ENCODE peak calls at places on chromosomes 12 and 14, in five cellular contexts. Z is AG04450; K is transverse colon; Y is CD4-positive, alpha-beta T cell; E is HepG2. Q is an unnamed sample.

GRCh38 chr14:85300119-85300518 is 229.8 kb upstream of the FLRT2 start:
- DNase-seq in Z (no peak), K (no peak), Y (no peak), E (no peak), Q (no peak)

GRCh38 chr12:93387780-93388179 is 10.1 kb downstream of the NUDT4 start:
- DNase-seq in Z (no peak), K (no peak), Y (no peak), E (no peak), Q (no peak)

GRCh38 chr14:59224341-59224740 is 35.9 kb downstream of the DAAM1 start:
- DNase-seq in Z (no peak), K (no peak), Y (no peak), E (no peak), Q (no peak)

GRCh38 chr12:132426349-132427176 is 63.4 kb upstream of the FBRSL1 start:
- DNase-seq in Z (no peak), K (no peak), Y (no peak), E (peak), Q (no peak)

GRCh38 chr14:95564060-95564459 is 29.2 kb downstream of the GLRX5 start:
- DNase-seq in Z (no peak), K (no peak), Y (no peak), E (no peak), Q (no peak)

GRCh38 chr14:98444077-98444476 is 827.9 kb downstream of the BCL11B start:
- DNase-seq in Z (no peak), K (no peak), Y (peak), E (no peak), Q (no peak)

GRCh38 chr14:75247286-75247922 is 31.2 kb upstream of the FOS start:
- DNase-seq in Z (no peak), K (peak), Y (peak), E (peak), Q (no peak)

GRCh38 chr12:102883204-102883799 is 33.7 kb downstream of the PAH start:
- DNase-seq in Z (no peak), K (peak), Y (peak), E (peak), Q (peak)

GRCh38 chr12:179131-179884 is 34.6 kb downstream of the SLC6A12 start:
- DNase-seq in Z (no peak), K (no peak), Y (no peak), E (no peak), Q (no peak)

GRCh38 chr12:109822416-109822815 is 10.8 kb downstream of the TRPV4 start:
- DNase-seq in Z (no peak), K (no peak), Y (no peak), E (no peak), Q (no peak)

GRCh38 chr14:59331217-59331616 is 134.0 kb downstream of the GPR135 start:
- DNase-seq in Z (no peak), K (no peak), Y (no peak), E (no peak), Q (no peak)

GRCh38 chr12:125381373-125381772 is 316.1 kb downstream of the AACS start:
- DNase-seq in Z (no peak), K (no peak), Y (no peak), E (no peak), Q (no peak)

GRCh38 chr14:33879684-33880286 is 71.1 kb downstream of the EGLN3 start:
- DNase-seq in Z (no peak), K (no peak), Y (no peak), E (no peak), Q (no peak)

GRCh38 chr12:114967187-114967586 is 283.2 kb upstream of the TBX3 start:
- DNase-seq in Z (no peak), K (no peak), Y (no peak), E (no peak), Q (no peak)

GRCh38 chr12:80593766-80594165 is 113.7 kb upstream of the MYF6 start:
- DNase-seq in Z (peak), K (no peak), Y (no peak), E (no peak), Q (no peak)

GRCh38 chr14:106276326-106277267 is 750.2 kb downstream of the TMEM121 start:
- DNase-seq in Z (no peak), K (no peak), Y (no peak), E (no peak), Q (no peak)

GRCh38 chr12:93757792-93758694 is 80.9 kb downstream of the CRADD start:
- DNase-seq in Z (no peak), K (no peak), Y (no peak), E (no peak), Q (no peak)

GRCh38 chr12:93833946-93834345 is 156.8 kb downstream of the CRADD start:
- DNase-seq in Z (no peak), K (no peak), Y (no peak), E (no peak), Q (no peak)

GRCh38 chr12:49049566-49050224 is 10.9 kb downstream of the KMT2D start:
- DNase-seq in Z (peak), K (no peak), Y (no peak), E (no peak), Q (no peak)

GRCh38 chr12:106389181-106389580 is 31.6 kb downstream of the POLR3B start:
- DNase-seq in Z (no peak), K (no peak), Y (no peak), E (no peak), Q (no peak)

GRCh38 chr12:113090740-113091139 is 34.2 kb downstream of the DTX1 start:
- DNase-seq in Z (no peak), K (no peak), Y (no peak), E (no peak), Q (no peak)

GRCh38 chr12:119479121-119479561 is 114.4 kb upstream of the TMEM233 start:
- DNase-seq in Z (no peak), K (no peak), Y (no peak), E (no peak), Q (no peak)

GRCh38 chr14:77653473-77653872 is 37.0 kb upstream of the SPTLC2 start:
- DNase-seq in Z (no peak), K (no peak), Y (no peak), E (no peak), Q (no peak)

GRCh38 chr14:53108292-53108937 is 44.7 kb downstream of the DDHD1 start:
- DNase-seq in Z (no peak), K (no peak), Y (no peak), E (no peak), Q (no peak)

GRCh38 chr14:97638864-97639263 is 841.7 kb downstream of the VRK1 start:
- DNase-seq in Z (no peak), K (no peak), Y (no peak), E (no peak), Q (no peak)

GRCh38 chr14:43528321-43528720 is 978.8 kb downstream of the FSCB start:
- DNase-seq in Z (no peak), K (no peak), Y (no peak), E (no peak), Q (no peak)

GRCh38 chr14:21084988-21085853 is 13.2 kb downstream of the ZNF219 start:
- DNase-seq in Z (no peak), K (no peak), Y (no peak), E (no peak), Q (no peak)

GRCh38 chr14:91220581-91221000 is 23.9 kb downstream of the GPR68 start:
- DNase-seq in Z (no peak), K (no peak), Y (no peak), E (no peak), Q (no peak)

GRCh38 chr14:74616507-74616906 is 4.5 kb upstream of the LTBP2 start:
- DNase-seq in Z (no peak), K (no peak), Y (no peak), E (no peak), Q (no peak)

GRCh38 chr12:106292339-106292738 is 10.2 kb upstream of the TCP11L2 start:
- DNase-seq in Z (no peak), K (no peak), Y (no peak), E (no peak), Q (no peak)

GRCh38 chr14:66009104-66009503 is 477.1 kb upstream of the CCDC196 start:
- DNase-seq in Z (no peak), K (no peak), Y (no peak), E (no peak), Q (no peak)

GRCh38 chr12:49535921-49536525 is 2.8 kb upstream of the KCNH3 start:
- DNase-seq in Z (no peak), K (no peak), Y (no peak), E (no peak), Q (no peak)

GRCh38 chr12:121628536-121628935 is 2.2 kb downstream of the ORAI1 start:
- DNase-seq in Z (no peak), K (no peak), Y (no peak), E (no peak), Q (no peak)

DNA sequence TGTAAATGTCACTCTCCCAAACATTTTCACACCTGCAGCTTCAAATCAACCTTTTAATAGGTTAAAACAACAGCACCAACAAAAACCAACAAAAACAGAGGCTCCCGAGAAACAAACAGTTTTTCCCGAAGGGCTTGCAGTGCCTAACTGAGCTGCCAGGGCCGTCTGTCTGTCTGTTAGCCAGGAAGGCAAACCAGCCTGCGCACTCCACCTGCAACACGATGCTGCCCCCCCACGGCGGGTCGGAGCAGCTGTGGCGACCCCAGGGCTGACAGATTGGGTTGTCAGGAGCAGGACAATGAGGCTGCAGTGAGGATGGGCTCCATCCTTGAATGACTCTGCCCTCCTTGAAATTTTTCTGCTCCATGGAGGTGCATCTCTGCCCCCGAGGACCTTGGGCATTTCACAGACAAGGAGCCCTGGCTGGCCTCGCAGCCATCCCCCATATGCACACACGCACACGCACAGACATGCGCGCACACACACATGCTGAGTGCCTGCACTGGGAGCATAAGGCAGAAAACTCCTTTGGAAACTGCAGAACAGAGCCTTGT is 2.6 kb downstream of the RTL1 start:
- DNase-seq in Z (no peak), K (peak), Y (no peak), E (peak), Q (peak)
- TF ChIP-seq CTCF in Z (peak), K (peak), Y (no peak), E (peak), Q (peak)

DNA sequence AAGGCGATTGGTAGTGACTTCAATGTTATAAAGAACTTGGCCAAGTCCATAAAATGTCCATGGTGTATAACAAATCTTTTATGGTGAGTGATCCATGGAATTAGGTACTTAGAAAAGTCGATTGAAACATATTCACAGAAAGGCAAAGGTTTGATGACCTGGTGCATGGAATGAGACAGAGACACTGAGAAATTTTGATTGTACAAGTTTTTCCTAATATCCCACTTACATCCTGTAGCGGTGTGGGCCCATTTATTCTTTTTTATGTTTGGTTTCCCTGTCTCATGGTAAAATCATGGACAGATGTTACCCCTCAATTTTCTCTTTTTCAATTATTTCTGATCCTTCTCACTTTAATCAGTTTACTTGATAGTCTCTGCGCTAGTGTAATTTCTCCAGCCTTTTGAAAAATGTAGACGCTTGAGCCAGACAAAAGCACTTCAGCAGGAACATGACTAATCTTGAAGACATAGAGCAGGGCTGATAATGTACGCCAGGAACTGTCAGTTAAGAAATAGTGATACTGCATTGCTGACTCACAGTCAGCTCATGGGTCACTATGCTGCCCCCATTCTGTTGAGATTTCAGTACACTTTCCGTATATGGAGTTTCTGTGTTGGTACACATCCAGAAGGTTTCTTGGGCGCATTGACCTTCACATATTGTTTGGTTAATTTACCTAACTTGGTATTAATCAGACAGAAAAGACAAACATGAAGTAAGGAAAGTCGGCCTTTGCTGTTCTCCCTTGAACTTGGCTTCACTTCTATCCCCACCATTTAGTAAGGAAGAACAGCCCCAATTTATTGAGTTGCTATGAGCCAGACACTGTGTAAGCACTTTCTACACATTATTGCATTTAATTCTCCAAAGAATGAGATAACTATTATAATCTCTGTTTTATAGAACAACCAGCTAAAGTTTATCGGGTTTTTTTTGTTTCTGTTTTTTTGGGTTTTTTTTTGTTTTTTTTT is 841.7 kb downstream of the DIO2 start:
- DNase-seq in Z (peak), K (no peak), Y (no peak), E (no peak), Q (no peak)
- TF ChIP-seq CTCF in Z (peak), K (no peak), Y (no peak), E (no peak), Q (no peak)

DNA sequence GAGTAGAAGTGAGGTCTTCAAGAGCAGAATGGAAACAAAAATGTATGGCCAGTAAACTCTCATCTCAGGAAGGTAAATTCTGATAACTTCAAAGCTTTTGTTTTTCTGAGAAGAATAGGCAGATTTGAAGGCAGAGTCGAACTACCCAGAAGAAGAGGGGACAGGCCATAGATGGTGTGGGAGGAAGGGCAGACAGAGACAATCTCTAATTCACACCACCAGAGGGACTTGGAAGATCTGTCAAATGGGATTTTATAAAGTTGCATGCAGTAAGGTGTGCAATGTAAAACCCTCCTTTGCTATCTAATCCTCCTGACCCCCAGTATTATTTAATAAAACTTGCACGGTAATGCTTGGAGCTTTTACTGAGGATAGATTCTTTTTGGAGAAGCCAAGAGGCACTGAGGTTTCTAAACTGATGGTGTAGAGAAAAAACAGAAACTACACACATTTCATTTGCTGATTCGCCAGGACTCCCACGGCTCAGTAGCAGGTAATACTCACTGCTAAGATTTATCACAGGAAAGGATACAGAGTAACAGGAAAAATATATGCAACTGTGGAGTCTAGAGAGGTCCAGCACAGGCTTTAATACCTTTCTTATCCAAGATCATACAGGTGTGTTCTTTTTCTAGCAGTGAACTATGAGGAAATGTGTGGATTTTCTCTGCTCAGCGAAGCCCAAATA is 18.3 kb downstream of the SLC38A2 start:
- DNase-seq in Z (no peak), K (no peak), Y (no peak), E (no peak), Q (no peak)
- TF ChIP-seq CTCF in Z (no peak), K (no peak), Y (peak), E (peak), Q (no peak)

GRCh38 chr14:61178226-61179060 is 102.7 kb downstream of the TMEM30B start:
- DNase-seq in Z (peak), K (no peak), Y (no peak), E (peak), Q (no peak)
- TF ChIP-seq CTCF in Z (no peak), K (no peak), Y (no peak), E (no peak), Q (no peak)

GRCh38 chr12:89621511-89621910 is 87.1 kb downstream of the ATP2B1 start:
- DNase-seq in Z (no peak), K (no peak), Y (no peak), E (no peak), Q (no peak)
- TF ChIP-seq CTCF in Z (no peak), K (no peak), Y (no peak), E (no peak), Q (no peak)

GRCh38 chr12:53224268-53224896 is 7.6 kb downstream of the RARG start:
- DNase-seq in Z (no peak), K (no peak), Y (no peak), E (peak), Q (no peak)
- TF ChIP-seq CTCF in Z (peak), K (peak), Y (no peak), E (no peak), Q (peak)

DNA sequence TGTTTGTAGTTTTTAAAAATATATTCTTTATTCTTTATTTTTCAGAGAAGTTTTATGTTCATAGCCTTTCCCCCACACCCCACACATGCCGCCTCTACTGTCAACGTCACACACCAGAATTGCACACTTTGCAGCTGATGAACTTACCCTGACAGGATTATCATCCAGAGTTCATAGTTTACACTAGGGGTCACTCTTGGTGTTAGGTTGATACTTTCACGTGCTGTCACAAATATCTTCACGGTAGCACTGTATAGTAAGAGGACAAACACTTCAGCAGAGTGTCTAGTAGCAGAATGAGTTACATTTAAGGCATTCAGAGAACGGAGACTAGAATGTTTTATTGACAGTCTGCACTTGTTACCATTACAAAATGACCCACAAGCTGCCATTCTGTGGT is 5.2 kb downstream of the DPPA3 start:
- DNase-seq in Z (no peak), K (no peak), Y (no peak), E (peak), Q (no peak)
- TF ChIP-seq CTCF in Z (no peak), K (no peak), Y (no peak), E (peak), Q (no peak)

GRCh38 chr12:99596762-99597161 is 50.8 kb upstream of the GARIN6 start:
- DNase-seq in Z (no peak), K (no peak), Y (no peak), E (no peak), Q (no peak)

GRCh38 chr12:99600388-99600787 is 47.2 kb upstream of the GARIN6 start:
- DNase-seq in Z (no peak), K (no peak), Y (no peak), E (no peak), Q (no peak)

GRCh38 chr12:99598785-99599184 is 48.8 kb upstream of the GARIN6 start:
- DNase-seq in Z (no peak), K (no peak), Y (no peak), E (no peak), Q (no peak)
- TF ChIP-seq CTCF in Z (no peak), K (no peak), Y (no peak), E (no peak), Q (no peak)

GRCh38 chr14:76424359-76424758 is 48.4 kb downstream of the ESRRB start:
- DNase-seq in Z (no peak), K (no peak), Y (no peak), E (no peak), Q (no peak)
- TF ChIP-seq CTCF in Z (no peak), K (no peak), Y (no peak), E (peak), Q (no peak)

Q was measured in mesothelial cell of epicardium.